ENCODE peak calls at places on chromosome 16, in nine cellular contexts. Z, I, Q, V, G, B, U, T and F are unnamed samples.

GRCh38 chr16:53768593-53768992 is 64.6 kb downstream of the FTO start:
- DNase-seq in Z (no peak), I (peak), Q (no peak), V (no peak), G (no peak), B (no peak), U (no peak), T (no peak), F (peak)

GRCh38 chr16:75063549-75064082 is 53.0 kb downstream of the LDHD start:
- DNase-seq in Z (no peak), I (no peak), Q (no peak), V (no peak), G (no peak), B (no peak), U (no peak), T (no peak), F (no peak)

GRCh38 chr16:23466162-23466885 is 13.3 kb upstream of the COG7 start:
- DNase-seq in Z (no peak), I (peak), Q (no peak), V (no peak), G (no peak), B (no peak), U (no peak), T (peak), F (peak)

GRCh38 chr16:9151074-9151473 is 59.6 kb downstream of the HAPSTR1 start:
- DNase-seq in Z (no peak), I (no peak), Q (no peak), V (no peak), G (no peak), B (no peak), U (no peak), T (no peak), F (no peak)

GRCh38 chr16:81088836-81089235 is 7.4 kb downstream of the GCSH start:
- DNase-seq in Z (no peak), I (no peak), Q (no peak), V (no peak), G (no peak), B (no peak), U (no peak), T (no peak), F (no peak)

GRCh38 chr16:81715358-81716196 is 63.5 kb upstream of the PLCG2 start:
- DNase-seq in Z (no peak), I (no peak), Q (no peak), V (no peak), G (no peak), B (no peak), U (no peak), T (no peak), F (no peak)

GRCh38 chr16:69865701-69866100 is 85.4 kb upstream of the CLEC18A start:
- DNase-seq in Z (peak), I (peak), Q (no peak), V (no peak), G (no peak), B (no peak), U (no peak), T (peak), F (no peak)

GRCh38 chr16:70663524-70664324 is 17.4 kb downstream of the IL34 start:
- DNase-seq in Z (no peak), I (no peak), Q (no peak), V (no peak), G (no peak), B (no peak), U (peak), T (no peak), F (no peak)

GRCh38 chr16:50690177-50690576 is 3.2 kb upstream of the NOD2 start:
- DNase-seq in Z (no peak), I (no peak), Q (no peak), V (no peak), G (no peak), B (no peak), U (no peak), T (no peak), F (no peak)

GRCh38 chr16:68658974-68659360 is 13.9 kb downstream of the CDH3 start:
- DNase-seq in Z (no peak), I (no peak), Q (no peak), V (no peak), G (no peak), B (no peak), U (no peak), T (no peak), F (no peak)

GRCh38 chr16:83470406-83470805 is 337.4 kb upstream of the HSBP1 start:
- DNase-seq in Z (no peak), I (no peak), Q (no peak), V (no peak), G (no peak), B (no peak), U (no peak), T (no peak), F (no peak)

GRCh38 chr16:55146939-55147338 is 177.1 kb upstream of the IRX6 start:
- DNase-seq in Z (no peak), I (no peak), Q (no peak), V (no peak), G (no peak), B (no peak), U (no peak), T (no peak), F (no peak)

GRCh38 chr16:87897563-87898505 is 28.5 kb upstream of the SLC7A5 start:
- DNase-seq in Z (no peak), I (no peak), Q (peak), V (no peak), G (peak), B (no peak), U (no peak), T (no peak), F (no peak)

GRCh38 chr16:75092777-75093176 is 23.8 kb downstream of the LDHD start:
- DNase-seq in Z (no peak), I (no peak), Q (no peak), V (no peak), G (no peak), B (no peak), U (no peak), T (no peak), F (no peak)

GRCh38 chr16:66588981-66589713 is 9.9 kb downstream of the CMTM2 start:
- DNase-seq in Z (peak), I (peak), Q (peak), V (no peak), G (peak), B (no peak), U (no peak), T (no peak), F (no peak)

GRCh38 chr16:1723450-1724147 is 17.6 kb downstream of the MAPK8IP3 start:
- DNase-seq in Z (no peak), I (peak), Q (no peak), V (peak), G (no peak), B (no peak), U (no peak), T (peak), F (no peak)

GRCh38 chr16:73878616-73879015 is 418.0 kb upstream of the PSMD7 start:
- DNase-seq in Z (no peak), I (peak), Q (no peak), V (peak), G (no peak), B (no peak), U (no peak), T (peak), F (peak)

GRCh38 chr16:4900036-4900435 is 36.9 kb downstream of the PPL start:
- DNase-seq in Z (no peak), I (no peak), Q (no peak), V (no peak), G (no peak), B (no peak), U (no peak), T (no peak), F (no peak)

GRCh38 chr16:55668337-55669281 is 12.8 kb downstream of the SLC6A2 start:
- DNase-seq in Z (no peak), I (no peak), Q (no peak), V (no peak), G (no peak), B (no peak), U (no peak), T (peak), F (peak)

GRCh38 chr16:21989141-21989540 is 11.8 kb downstream of the PDZD9 start:
- DNase-seq in Z (no peak), I (no peak), Q (no peak), V (no peak), G (no peak), B (no peak), U (no peak), T (no peak), F (no peak)

GRCh38 chr16:56317998-56318912 is 107.1 kb downstream of the AMFR start:
- DNase-seq in Z (peak), I (peak), Q (peak), V (peak), G (peak), B (no peak), U (peak), T (peak), F (peak)

GRCh38 chr16:81337097-81337496 is 22.3 kb downstream of the GAN start:
- DNase-seq in Z (no peak), I (no peak), Q (no peak), V (no peak), G (no peak), B (no peak), U (no peak), T (no peak), F (no peak)

GRCh38 chr16:8581923-8582580 is 8.3 kb downstream of the TMEM114 start:
- DNase-seq in Z (peak), I (no peak), Q (no peak), V (no peak), G (no peak), B (no peak), U (no peak), T (no peak), F (no peak)

GRCh38 chr16:81601008-81601428 is 156.4 kb downstream of the CMIP start:
- DNase-seq in Z (no peak), I (no peak), Q (no peak), V (no peak), G (no peak), B (no peak), U (no peak), T (no peak), F (peak)

GRCh38 chr16:19102187-19102872 is 11.4 kb upstream of the ITPRIPL2 start:
- DNase-seq in Z (no peak), I (no peak), Q (no peak), V (no peak), G (no peak), B (no peak), U (no peak), T (no peak), F (no peak)

GRCh38 chr16:54033747-54034146 is 252.8 kb downstream of the IRX3 start:
- DNase-seq in Z (no peak), I (no peak), Q (no peak), V (no peak), G (no peak), B (no peak), U (no peak), T (no peak), F (peak)

GRCh38 chr16:87834668-87835473 is 34.4 kb downstream of the SLC7A5 start:
- DNase-seq in Z (peak), I (peak), Q (no peak), V (no peak), G (no peak), B (no peak), U (no peak), T (no peak), F (no peak)

GRCh38 chr16:10971560-10971961 is 27.2 kb downstream of the CLEC16A start:
- DNase-seq in Z (peak), I (peak), Q (peak), V (peak), G (no peak), B (no peak), U (no peak), T (peak), F (peak)

GRCh38 chr16:12866981-12867551 is 34.3 kb upstream of the SHISA9 start:
- DNase-seq in Z (no peak), I (no peak), Q (no peak), V (no peak), G (no peak), B (no peak), U (no peak), T (no peak), F (no peak)

GRCh38 chr16:85098565-85098964 is 13.7 kb downstream of the CIBAR2 start:
- DNase-seq in Z (no peak), I (no peak), Q (no peak), V (no peak), G (no peak), B (no peak), U (no peak), T (no peak), F (no peak)

GRCh38 chr16:8796469-8797363 is 723 bp downstream of the TMEM186 start:
- DNase-seq in Z (no peak), I (no peak), Q (no peak), V (no peak), G (no peak), B (no peak), U (no peak), T (no peak), F (no peak)

GRCh38 chr16:89187337-89188063 is 12.8 kb downstream of the SLC22A31 start:
- DNase-seq in Z (peak), I (peak), Q (peak), V (no peak), G (no peak), B (no peak), U (no peak), T (no peak), F (no peak)

GRCh38 chr16:85659805-85660511 is 28.8 kb downstream of the GINS2 start:
- DNase-seq in Z (peak), I (peak), Q (peak), V (peak), G (peak), B (no peak), U (no peak), T (peak), F (peak)

GRCh38 chr16:8961811-8962390 is 1.8 kb downstream of the USP7 start:
- DNase-seq in Z (no peak), I (peak), Q (no peak), V (no peak), G (no peak), B (no peak), U (no peak), T (no peak), F (no peak)

GRCh38 chr16:64990101-64990500 is 131.8 kb downstream of the CDH11 start:
- DNase-seq in Z (no peak), I (no peak), Q (no peak), V (no peak), G (no peak), B (no peak), U (no peak), T (no peak), F (no peak)

GRCh38 chr16:3609895-3610697 is 1.3 kb downstream of the SLX4 start:
- DNase-seq in Z (no peak), I (no peak), Q (no peak), V (no peak), G (no peak), B (no peak), U (peak), T (no peak), F (no peak)